ENCODE peak calls at places on chromosomes 7 and 10, in ten cellular contexts. E is bronchial epithelial cell; J is endothelial cell; W is CD4-positive, alpha-beta T cell; Z is GM23248; M is choroid plexus epithelial cell; Y is GM20000; H is midbrain; F is adipocyte; Q is activated CD8-positive, alpha-beta memory T cell treated with anti-CD3 and anti-CD28 coated beads for 24 hours. X is an unnamed sample.
A peak's percentile ranks its signal among the peaks of the same experiment; 100 is the strongest.

GRCh38 chr7:71752171-71752935 is 620.4 kb downstream of the GALNT17 start:
- DNase-seq in H (peak; percentile 32), Z (peak; percentile 46), Y (peak; percentile 63), W (peak; percentile 6), F (peak; percentile 29), E (no peak), J (peak; percentile 80), M (peak; percentile 10), Q (peak; percentile 64), X (peak; percentile 76)

GRCh38 chr10:81576336-81576735 is 298.7 kb upstream of the NRG3 start:
- DNase-seq in F (no peak), Y (no peak), W (no peak), M (no peak), H (no peak), Q (no peak), Z (no peak), J (no peak), E (peak; percentile 49), X (no peak)

GRCh38 chr10:64430690-64431323 is 909.6 kb downstream of the REEP3 start:
- DNase-seq in Y (no peak), J (peak; percentile 61), H (peak; percentile 66), Q (no peak), E (peak; percentile 5), M (peak; percentile 0), F (no peak), W (no peak), Z (no peak), X (peak; percentile 78)

GRCh38 chr7:131664570-131664969 is 108.1 kb upstream of the PODXL start:
- DNase-seq in J (no peak), Q (no peak), F (no peak), H (no peak), W (no peak), M (no peak), Y (no peak), Z (no peak), E (no peak), X (peak; percentile 30)

GRCh38 chr7:26156454-26157365 is 4.7 kb downstream of the NFE2L3 start:
- DNase-seq in J (no peak), W (no peak), E (peak; percentile 95), Y (peak; percentile 61), H (no peak), M (peak; percentile 97), Z (peak; percentile 89), F (peak; percentile 86), Q (peak; percentile 74), X (peak; percentile 61)

GRCh38 chr7:139396323-139396951 is 36.7 kb downstream of the LUC7L2 start:
- DNase-seq in H (no peak), J (no peak), F (peak; percentile 43), Z (peak; percentile 10), E (no peak), Y (no peak), Q (no peak), M (peak; percentile 15), W (no peak), X (no peak)

GRCh38 chr10:102312683-102313082 is 67.4 kb downstream of the GBF1 start:
- DNase-seq in F (peak; percentile 28), Y (no peak), M (peak; percentile 29), H (no peak), J (no peak), E (peak; percentile 72), W (no peak), Q (no peak), Z (peak; percentile 78), X (no peak)

GRCh38 chr7:46186131-46186530 is 265.1 kb upstream of the IGFBP3 start:
- DNase-seq in J (no peak), H (no peak), M (no peak), E (no peak), W (no peak), Y (no peak), Q (no peak), Z (no peak), F (no peak), X (no peak)

GRCh38 chr10:127919418-127920191 is 12.7 kb downstream of the PTPRE start:
- DNase-seq in Q (no peak), Z (peak; percentile 86), M (peak; percentile 76), Y (no peak), E (peak; percentile 33), F (no peak), H (peak; percentile 40), J (no peak), W (no peak), X (no peak)

GRCh38 chr7:71772783-71773182 is 639.4 kb downstream of the CALN1 start:
- DNase-seq in Y (no peak), M (no peak), W (no peak), Z (no peak), F (no peak), E (no peak), Q (no peak), J (no peak), H (no peak), X (no peak)

GRCh38 chr10:74763934-74764591 is 62.3 kb upstream of the KAT6B start:
- DNase-seq in W (no peak), F (no peak), Z (no peak), E (no peak), J (no peak), M (no peak), Y (no peak), Q (no peak), H (no peak), X (no peak)

GRCh38 chr7:101035941-101036340 is 16.1 kb downstream of the MUC17 start:
- DNase-seq in J (no peak), F (no peak), Z (no peak), Y (no peak), Q (no peak), W (no peak), E (no peak), H (no peak), M (no peak), X (no peak)

GRCh38 chr10:53744176-53744575 is 971.6 kb upstream of the MBL2 start:
- DNase-seq in W (no peak), F (no peak), Q (no peak), J (no peak), E (no peak), H (no peak), Z (no peak), M (no peak), Y (no peak), X (no peak)

GRCh38 chr10:74921744-74922143 is 95.3 kb downstream of the KAT6B start:
- DNase-seq in Q (no peak), H (no peak), J (no peak), M (peak; percentile 85), Z (no peak), Y (no peak), W (no peak), E (no peak), F (no peak), X (no peak)